ENCODE peak calls at places on chromosomes 3 and 15, in five cellular contexts. T is HCT116, M is esophagus muscularis mucosa, W is transverse colon, A is GM12878. K is an unnamed sample.

GRCh38 chr3:88150371-88150770 is 612 bp downstream of the C3orf38 start:
- DNase-seq in M (no peak), A (no peak), W (no peak), T (no peak), K (no peak)

GRCh38 chr3:12830785-12831581 is 10.4 kb downstream of the RPL32 start:
- DNase-seq in W (no peak), M (no peak), T (no peak), A (no peak), K (no peak)

GRCh38 chr15:52078876-52079700 is 33.5 kb downstream of the BCL2L10 start:
- DNase-seq in W (peak), A (no peak), T (peak), M (no peak), K (no peak)

GRCh38 chr15:45274636-45275035 is 22.6 kb downstream of the SLC28A2 start:
- DNase-seq in W (no peak), T (no peak), A (no peak), M (no peak), K (no peak)

GRCh38 chr15:64895285-64896065 is 16.2 kb upstream of the ANKDD1A start:
- DNase-seq in M (no peak), W (peak), A (peak), T (no peak), K (no peak)

GRCh38 chr3:48507256-48508061 is 3.5 kb upstream of the SHISA5 start:
- DNase-seq in W (peak), M (no peak), A (no peak), T (peak), K (no peak)

GRCh38 chr15:95086543-95087252 is 855.3 kb downstream of the MCTP2 start:
- DNase-seq in W (no peak), M (no peak), A (no peak), T (peak), K (no peak)

GRCh38 chr15:65970937-65971740 is 101.8 kb downstream of the RAB11A start:
- DNase-seq in M (no peak), T (no peak), A (no peak), W (no peak), K (no peak)

GRCh38 chr3:149375824-149376196 is 1.6 kb downstream of the TM4SF1 start:
- DNase-seq in T (no peak), M (no peak), A (no peak), W (no peak), K (no peak)

GRCh38 chr15:34109775-34110663 is 8.1 kb downstream of the PGBD4 start:
- DNase-seq in M (no peak), W (no peak), T (peak), A (no peak), K (no peak)

GRCh38 chr3:23600178-23600577 is 205.6 kb upstream of the UBE2E1 start:
- DNase-seq in W (no peak), M (no peak), A (no peak), T (no peak), K (no peak)

GRCh38 chr3:32366638-32367368 is 24.9 kb upstream of the CMTM7 start:
- DNase-seq in M (no peak), W (no peak), A (no peak), T (peak), K (no peak)

GRCh38 chr3:197736010-197736490 is 654 bp downstream of the RUBCN start:
- DNase-seq in W (peak), A (no peak), M (peak), T (no peak), K (no peak)

GRCh38 chr15:96037584-96037983 is 292.9 kb upstream of the NR2F2 start:
- DNase-seq in W (no peak), M (peak), A (peak), T (no peak), K (no peak)

GRCh38 chr3:128432898-128433629 is 33.6 kb downstream of the DNAJB8 start:
- DNase-seq in W (no peak), M (no peak), T (no peak), A (no peak), K (no peak)

GRCh38 chr15:43943511-43943910 is 116.7 kb downstream of the WDR76 start:
- DNase-seq in M (peak), T (no peak), A (no peak), W (no peak), K (no peak)

GRCh38 chr15:57150066-57150865 is 226.0 kb upstream of the CGNL1 start:
- DNase-seq in W (no peak), M (no peak), A (no peak), T (no peak), K (no peak)

GRCh38 chr3:62833538-62833937 is 41.7 kb downstream of the CADPS start:
- DNase-seq in A (no peak), W (no peak), T (no peak), M (no peak), K (no peak)

GRCh38 chr3:156795890-156796451 is 30.2 kb upstream of the LEKR1 start:
- DNase-seq in A (no peak), T (no peak), W (no peak), M (no peak), K (no peak)

GRCh38 chr15:35852818-35853624 is 307.1 kb upstream of the DPH6 start:
- DNase-seq in A (no peak), T (no peak), M (no peak), W (no peak), K (no peak)

GRCh38 chr3:61924065-61924740 is 362.8 kb downstream of the PTPRG start:
- DNase-seq in W (no peak), A (no peak), M (peak), T (no peak), K (no peak)

GRCh38 chr3:197749315-197749600 is 425 bp upstream of the FYTTD1 start:
- DNase-seq in M (no peak), W (peak), T (peak), A (no peak), K (no peak)

GRCh38 chr3:139491027-139491700 is 14.8 kb upstream of the RBP2 start:
- DNase-seq in T (no peak), M (no peak), W (no peak), A (no peak), K (no peak)

GRCh38 chr3:179266701-179267211 is 15.8 kb upstream of the KCNMB3 start:
- DNase-seq in A (no peak), M (peak), T (no peak), W (no peak), K (no peak)

GRCh38 chr3:108180214-108180613 is 42.0 kb downstream of the IFT57 start:
- DNase-seq in A (no peak), T (no peak), W (no peak), M (no peak), K (no peak)

GRCh38 chr3:188276366-188276765 is 122.4 kb downstream of the LPP start:
- DNase-seq in T (no peak), A (no peak), W (no peak), M (no peak), K (no peak)

GRCh38 chr3:83953417-83954089 is 1005.2 kb upstream of the CADM2 start:
- DNase-seq in T (no peak), A (no peak), W (no peak), M (no peak), K (no peak)

GRCh38 chr15:81024265-81024875 is 23.6 kb downstream of the TLNRD1 start:
- DNase-seq in T (no peak), A (no peak), W (no peak), M (no peak), K (no peak)

GRCh38 chr3:71069797-71070196 is 513.7 kb downstream of the FOXP1 start:
- DNase-seq in A (no peak), T (no peak), M (peak), W (peak), K (no peak)
- TF ChIP-seq POLR2AphosphoS5 in A (no peak), T (no peak), M (peak), W (no peak), K (peak)

GRCh38 chr3:39491014-39491413 is 23.5 kb downstream of the MOBP start:
- DNase-seq in M (no peak), W (no peak), T (no peak), A (no peak), K (no peak)

GRCh38 chr3:39494781-39495180 is 27.3 kb downstream of the MOBP start:
- DNase-seq in M (no peak), A (no peak), T (no peak), W (no peak), K (no peak)

GRCh38 chr3:39497753-39498152 is 30.3 kb downstream of the MOBP start:
- DNase-seq in W (no peak), A (no peak), M (no peak), T (no peak), K (no peak)

DNA sequence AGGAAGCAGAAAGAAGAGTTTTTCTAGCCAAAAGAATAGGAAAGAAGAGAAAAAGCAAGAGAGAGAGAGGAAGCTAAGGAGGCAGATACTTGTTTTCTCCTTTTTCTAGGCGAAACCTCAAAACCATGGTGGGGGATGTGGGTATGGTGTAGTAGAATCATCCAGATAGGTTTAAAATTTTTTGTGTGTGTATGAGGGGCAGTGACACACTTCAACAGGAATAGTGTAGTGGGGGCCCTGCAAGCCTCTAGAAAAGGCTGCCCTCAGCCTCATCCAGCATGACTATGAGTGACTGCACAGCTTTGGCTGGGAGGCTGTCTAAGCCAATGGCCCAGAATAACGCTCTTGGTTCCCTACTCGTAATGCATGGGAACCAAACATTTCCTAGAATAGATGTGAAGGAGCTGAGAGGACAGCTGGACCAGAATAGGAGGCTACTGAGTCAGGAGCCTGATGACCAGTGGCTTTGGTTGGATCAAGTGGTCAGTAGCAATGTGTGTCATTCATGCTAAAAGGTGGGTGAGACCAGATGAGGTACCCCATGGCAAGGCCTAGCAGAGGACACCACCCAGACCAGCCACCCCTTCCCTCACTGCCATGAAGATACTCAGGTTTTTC is 24.4 kb downstream of the MOBP start:
- DNase-seq in M (no peak), A (no peak), T (no peak), W (no peak), K (no peak)
- H3K27ac ChIP-seq in M (no peak), A (no peak), T (no peak), W (no peak), K (no peak)

GRCh38 chr3:141708367-141708766 is 29.7 kb upstream of the RNF7 start:
- DNase-seq in T (no peak), A (no peak), W (no peak), M (no peak), K (no peak)

GRCh38 chr3:141710121-141710520 is 28.0 kb upstream of the RNF7 start:
- DNase-seq in A (no peak), M (peak), T (no peak), W (no peak), K (no peak)

GRCh38 chr3:141709126-141709770 is 28.9 kb upstream of the RNF7 start:
- DNase-seq in W (no peak), T (no peak), A (no peak), M (peak), K (no peak)

GRCh38 chr3:141710888-141711616 is 27.0 kb upstream of the RNF7 start:
- DNase-seq in A (no peak), W (no peak), M (peak), T (no peak), K (no peak)

DNA sequence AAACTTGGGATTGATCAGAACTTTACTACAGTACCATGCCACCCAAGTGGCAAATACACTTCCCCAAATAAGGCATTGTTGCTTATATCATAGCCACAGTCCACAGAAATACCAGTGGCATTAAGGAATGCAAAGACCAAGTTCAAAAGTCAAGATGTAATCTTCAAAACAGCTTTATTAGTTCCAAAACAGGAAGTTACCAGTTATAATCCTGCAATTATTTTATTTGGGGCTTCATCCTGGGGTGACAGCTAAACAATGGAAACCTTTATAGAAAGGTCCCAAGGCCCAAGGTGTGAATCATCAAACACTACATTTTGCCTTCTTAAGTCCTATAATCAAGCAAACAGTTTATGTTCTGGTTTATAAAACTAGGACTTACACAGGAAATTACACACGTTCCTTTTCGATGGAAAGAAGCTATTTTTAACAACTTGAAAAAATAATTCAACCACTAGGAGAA is 30.3 kb upstream of the RNF7 start:
- DNase-seq in A (no peak), M (peak), W (no peak), T (no peak), K (no peak)
- TF ChIP-seq POLR2A in A (no peak), M (no peak), W (no peak), T (no peak), K (no peak)

GRCh38 chr3:165614332-165614731 is 222.9 kb downstream of the BCHE start:
- DNase-seq in W (no peak), M (no peak), T (no peak), A (no peak), K (no peak)
- TF ChIP-seq POLR2AphosphoS5 in W (no peak), M (no peak), T (no peak), A (no peak), K (no peak)

GRCh38 chr3:42151596-42152145 is 60.5 kb downstream of the TRAK1 start:
- DNase-seq in A (no peak), M (no peak), T (no peak), W (no peak), K (no peak)

GRCh38 chr3:42149537-42150426 is 58.6 kb downstream of the TRAK1 start:
- DNase-seq in A (no peak), W (peak), T (peak), M (no peak), K (no peak)

GRCh38 chr3:42148086-42148842 is 57.1 kb downstream of the TRAK1 start:
- DNase-seq in T (no peak), W (no peak), A (no peak), M (no peak), K (no peak)

GRCh38 chr3:42152193-42152592 is 61.0 kb downstream of the TRAK1 start:
- DNase-seq in T (no peak), W (no peak), A (no peak), M (no peak), K (no peak)

GRCh38 chr3:42148982-42149432 is 57.9 kb downstream of the TRAK1 start:
- DNase-seq in M (no peak), T (no peak), A (no peak), W (peak), K (no peak)
- H3K27ac ChIP-seq in M (no peak), T (no peak), A (no peak), W (peak), K (no peak)

GRCh38 chr15:29822685-29823459 is 604 bp upstream of the TJP1 start:
- DNase-seq in A (no peak), T (peak), M (peak), W (peak), K (no peak)
- TF ChIP-seq POLR2A in A (no peak), T (no peak), M (no peak), W (no peak), K (no peak)

DNA sequence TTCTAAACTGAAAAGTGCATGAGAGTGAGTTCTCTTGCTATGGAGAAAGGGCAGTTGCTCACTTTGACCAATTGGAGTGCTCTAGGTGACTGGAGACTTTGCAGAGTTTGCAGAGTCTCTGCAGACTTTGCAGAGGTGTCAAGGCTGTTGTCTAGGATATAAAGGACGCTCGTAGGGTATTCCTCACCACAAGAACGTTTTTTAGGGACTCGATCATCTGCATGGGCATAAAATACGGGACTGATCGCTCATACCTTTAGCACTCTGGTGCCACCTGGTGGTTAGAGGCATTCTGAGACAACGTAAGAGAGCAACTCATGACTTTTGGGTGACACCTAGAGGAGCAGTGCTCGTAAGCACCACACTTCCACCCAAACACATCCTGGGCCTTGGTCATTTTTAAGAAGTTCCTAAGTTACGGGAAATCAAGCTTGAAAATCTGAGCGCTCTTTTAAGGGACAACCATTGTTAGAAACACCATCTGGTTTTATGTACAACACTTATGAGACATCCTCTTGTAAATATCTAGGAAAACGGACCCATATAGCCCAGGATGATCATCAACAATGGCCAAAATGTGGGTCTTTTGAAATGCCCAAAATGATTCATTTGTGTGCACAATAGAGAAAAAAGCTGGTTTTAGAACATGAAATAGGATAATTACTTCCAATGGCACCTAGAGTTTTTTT is 51.6 kb upstream of the XCR1 start:
- DNase-seq in A (peak), W (peak), M (peak), T (peak), K (peak)
- TF ChIP-seq POLR2AphosphoS5 in A (no peak), W (no peak), M (peak), T (no peak), K (peak)

GRCh38 chr3:101340591-101340990 is 20.2 kb upstream of the IMPG2 start:
- DNase-seq in T (no peak), A (no peak), M (no peak), W (no peak), K (no peak)
- H3K27ac ChIP-seq in T (no peak), A (no peak), M (no peak), W (no peak), K (no peak)

GRCh38 chr15:40038267-40038653 is 721 bp downstream of the SRP14 start:
- DNase-seq in A (no peak), M (peak), W (no peak), T (no peak), K (no peak)

GRCh38 chr15:40042791-40043320 is 3.9 kb upstream of the SRP14 start:
- DNase-seq in M (peak), W (no peak), T (no peak), A (no peak), K (peak)

GRCh38 chr15:40040770-40041169 is 1.8 kb upstream of the SRP14 start:
- DNase-seq in W (no peak), M (peak), T (no peak), A (no peak), K (peak)

GRCh38 chr15:40040293-40040635 is 1.3 kb upstream of the SRP14 start:
- DNase-seq in T (no peak), A (no peak), W (no peak), M (peak), K (no peak)

GRCh38 chr15:40038654-40039543 is at the start of gene SRP14:
- DNase-seq in T (peak), W (peak), M (peak), A (peak), K (peak)
- TF ChIP-seq POLR2A in T (peak), W (peak), M (peak), A (peak), K (peak)

GRCh38 chr3:44893097-44893496 is 18.7 kb downstream of the TGM4 start:
- DNase-seq in T (no peak), M (no peak), W (no peak), A (no peak), K (no peak)
- TF ChIP-seq POLR2AphosphoS5 in T (no peak), M (no peak), W (no peak), A (no peak), K (no peak)

K was measured in vagina.